ENCODE peak calls at places on chromosomes 7 and 10, in nine cellular contexts. C is HAP-1; F is upper lobe of right lung; Q is left ventricle myocardium inferior; Z is fibroblast of lung; H is PC-3; X is spleen; P is CD8-positive, alpha-beta memory T cell; N is IMR-90. Y is an unnamed sample.

GRCh38 chr10:13450078-13450477 is 78.7 kb downstream of the BEND7 start:
- DNase-seq in Z (peak; percentile 22), F (no peak), N (peak; percentile 72), H (peak; percentile 47), C (no peak), P (no peak), Q (no peak), X (no peak), Y (no peak)

GRCh38 chr10:24854256-24854655 is 98.2 kb downstream of the PRTFDC1 start:
- DNase-seq in P (no peak), Z (no peak), C (no peak), X (no peak), F (no peak), Q (no peak), N (no peak), H (no peak), Y (no peak)

GRCh38 chr7:130917669-130918128 is 183.7 kb upstream of the KLF14 start:
- DNase-seq in C (no peak), X (no peak), Z (peak; percentile 69), P (no peak), Q (no peak), H (peak; percentile 93), F (no peak), N (peak; percentile 87), Y (no peak)

GRCh38 chr10:114273910-114274309 is 34.9 kb downstream of the VWA2 start:
- DNase-seq in H (no peak), F (peak; percentile 20), N (no peak), P (no peak), Q (no peak), C (no peak), X (no peak), Z (no peak), Y (no peak)

GRCh38 chr10:70935125-70935625 is 46.8 kb upstream of the PCBD1 start:
- DNase-seq in X (no peak), Q (no peak), Z (no peak), N (no peak), F (no peak), C (no peak), H (no peak), P (no peak), Y (no peak)

GRCh38 chr7:12839508-12840153 is 152.2 kb downstream of the ARL4A start:
- DNase-seq in Q (no peak), H (peak; percentile 16), Z (no peak), N (no peak), C (no peak), F (no peak), X (no peak), P (no peak), Y (no peak)

GRCh38 chr10:12469345-12469744 is 120.0 kb downstream of the CAMK1D start:
- DNase-seq in F (no peak), Q (no peak), C (no peak), Z (no peak), N (no peak), H (peak; percentile 50), X (no peak), P (no peak), Y (no peak)

GRCh38 chr7:103114576-103115008 is 34.3 kb downstream of the NAPEPLD start:
- DNase-seq in C (no peak), N (no peak), Q (no peak), X (no peak), P (no peak), F (no peak), H (no peak), Z (no peak), Y (no peak)

GRCh38 chr10:70676511-70676910 is 4.2 kb downstream of the ADAMTS14 start:
- DNase-seq in Z (no peak), X (no peak), H (no peak), P (no peak), N (no peak), Q (no peak), F (no peak), C (no peak), Y (no peak)

GRCh38 chr7:102859799-102860125 is 53.0 kb upstream of the LRRC17 start:
- DNase-seq in Z (no peak), P (no peak), C (no peak), H (no peak), F (no peak), X (no peak), N (no peak), Q (no peak), Y (no peak)

GRCh38 chr10:6755891-6756460 is 175.9 kb upstream of the PRKCQ start:
- DNase-seq in F (no peak), X (no peak), Z (peak; percentile 94), Q (no peak), C (peak; percentile 96), H (no peak), N (peak; percentile 87), P (no peak), Y (no peak)

GRCh38 chr7:76300210-76300731 is 2.2 kb upstream of the HSPB1 start:
- DNase-seq in F (no peak), C (no peak), Q (no peak), N (peak; percentile 82), H (peak; percentile 89), P (no peak), Z (peak; percentile 62), X (no peak), Y (peak; percentile 65)

GRCh38 chr7:56495165-56495564 is 378.9 kb upstream of the NUPR2 start:
- DNase-seq in C (no peak), Q (no peak), F (no peak), H (no peak), P (no peak), N (no peak), X (no peak), Z (no peak), Y (no peak)

GRCh38 chr7:56493196-56493595 is 377.0 kb upstream of the NUPR2 start:
- DNase-seq in F (no peak), N (no peak), X (no peak), Q (no peak), Z (no peak), H (no peak), P (no peak), C (no peak), Y (no peak)

GRCh38 chr7:56493704-56494450 is 377.7 kb upstream of the NUPR2 start:
- DNase-seq in F (no peak), Q (no peak), Z (no peak), C (no peak), N (no peak), X (no peak), P (no peak), H (no peak), Y (no peak)

GRCh38 chr7:56491636-56492425 is 375.6 kb upstream of the NUPR2 start:
- DNase-seq in Z (no peak), F (no peak), Q (no peak), P (no peak), N (no peak), H (no peak), X (no peak), C (no peak), Y (no peak)
- H3K9me3 ChIP-seq in Z (no peaks in the 10 kb centered on the region), F (peaks cover 5% of the 10 kb centered on the region), Q (peaks cover 100% of the 10 kb centered on the region), P (no peaks in the 10 kb centered on the region), N (peaks cover 57% of the 10 kb centered on the region), H (no peaks in the 10 kb centered on the region), X (peaks cover 99% of the 10 kb centered on the region), C (no peaks in the 10 kb centered on the region), Y (peaks cover 20% of the 10 kb centered on the region)

GRCh38 chr7:10312942-10313341 is 660.7 kb upstream of the PHF14 start:
- DNase-seq in C (no peak), F (no peak), N (no peak), H (no peak), Z (no peak), P (no peak), Q (no peak), X (no peak), Y (no peak)

DNA sequence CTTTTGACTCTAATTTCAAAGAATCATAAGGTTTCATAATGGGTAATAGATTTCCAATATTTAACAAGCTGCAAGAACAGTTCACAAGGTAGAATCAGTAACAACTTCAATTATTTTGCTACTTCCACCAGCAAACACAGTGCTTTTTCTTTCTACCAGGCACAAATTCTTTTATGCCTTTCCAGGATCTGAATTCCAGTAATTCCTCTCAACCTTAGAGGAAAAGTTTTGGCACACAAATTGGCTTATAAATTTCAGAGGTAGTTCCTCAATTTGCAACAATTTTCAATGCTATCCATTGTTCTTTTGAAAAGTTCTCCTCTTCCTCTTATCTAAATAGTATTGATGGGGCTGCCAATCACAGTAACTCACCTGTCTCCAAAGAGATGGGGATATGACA is 665.4 kb upstream of the PHF14 start:
- DNase-seq in X (no peak), H (no peak), Q (no peak), C (no peak), P (no peak), F (no peak), Z (no peak), N (no peak), Y (no peak)
- H3K9me3 ChIP-seq in X (peaks cover 6% of the 10 kb centered on the region), H (no peaks in the 10 kb centered on the region), Q (no peaks in the 10 kb centered on the region), C (no peaks in the 10 kb centered on the region), P (no peaks in the 10 kb centered on the region), F (no peaks in the 10 kb centered on the region), Z (no peaks in the 10 kb centered on the region), N (peaks cover 3% of the 10 kb centered on the region), Y (no peaks in the 10 kb centered on the region)

GRCh38 chr10:120998251-120998650 is 147.1 kb downstream of the WDR11 start:
- DNase-seq in H (no peak), X (no peak), Q (no peak), Z (no peak), N (no peak), C (no peak), F (no peak), P (no peak), Y (no peak)
- H3K9me3 ChIP-seq in H (no peaks in the 10 kb centered on the region), X (peaks cover 6% of the 10 kb centered on the region), Q (peaks cover 19% of the 10 kb centered on the region), Z (no peaks in the 10 kb centered on the region), N (peaks cover 48% of the 10 kb centered on the region), C (no peaks in the 10 kb centered on the region), F (no peaks in the 10 kb centered on the region), P (no peaks in the 10 kb centered on the region), Y (no peaks in the 10 kb centered on the region)

GRCh38 chr7:14376711-14377110 is 387.2 kb upstream of the ETV1 start:
- DNase-seq in C (no peak), Z (no peak), X (no peak), H (no peak), P (no peak), N (no peak), Q (no peak), F (no peak), Y (no peak)

GRCh38 chr7:14377646-14378266 is 388.3 kb upstream of the ETV1 start:
- DNase-seq in X (no peak), C (no peak), F (no peak), H (no peak), Q (no peak), N (peak; percentile 63), Z (peak; percentile 56), P (no peak), Y (no peak)

GRCh38 chr7:14381936-14382335 is 392.5 kb upstream of the ETV1 start:
- DNase-seq in H (no peak), Q (no peak), C (no peak), P (no peak), N (no peak), X (no peak), Z (no peak), F (no peak), Y (no peak)

GRCh38 chr7:14381306-14381705 is 391.8 kb upstream of the ETV1 start:
- DNase-seq in N (peak; percentile 41), Z (no peak), F (no peak), C (no peak), H (peak; percentile 24), Q (no peak), X (no peak), P (no peak), Y (no peak)

DNA sequence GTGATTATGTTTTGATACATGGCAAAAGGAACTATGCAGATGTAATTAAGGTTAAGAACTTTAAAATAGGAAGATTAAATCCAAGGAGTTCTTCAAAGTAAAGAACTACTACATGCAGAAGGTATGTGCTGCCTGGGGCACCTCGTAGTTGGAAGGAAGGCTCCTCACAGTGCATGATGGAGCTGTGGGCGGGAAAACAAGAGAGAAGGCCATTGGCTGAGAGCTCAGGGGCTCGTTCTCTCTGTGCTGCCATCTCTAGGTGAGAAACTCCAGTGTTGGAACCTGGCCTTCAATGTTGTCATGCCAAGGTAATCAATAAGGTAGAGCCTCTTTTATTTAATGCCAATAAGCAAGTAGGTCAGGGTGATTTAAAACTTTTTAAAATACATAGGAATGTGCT is 391.4 kb upstream of the ETV1 start:
- DNase-seq in Q (no peak), P (no peak), X (no peak), F (no peak), C (no peak), Z (no peak), H (no peak), N (no peak), Y (no peak)
- H3K9me3 ChIP-seq in Q (no peaks in the 10 kb centered on the region), P (no peaks in the 10 kb centered on the region), X (no peaks in the 10 kb centered on the region), F (no peaks in the 10 kb centered on the region), C (no peaks in the 10 kb centered on the region), Z (no peaks in the 10 kb centered on the region), H (no peaks in the 10 kb centered on the region), N (no peaks in the 10 kb centered on the region), Y (no peaks in the 10 kb centered on the region)

Y was measured in stomach.